ENCODE peak calls at places on chromosome 6, in nine cellular contexts. One of them, this sample, is unnamed.

GRCh38 chr6:94478178-94479140 is 1059.1 kb upstream of the EPHA7 start:
- DNase-seq in activated B cell treated with CpG ODN at 0.5 μM for 24 hours: no peak
- DNase-seq in NCI-H2029 treated with DMSO at 0.1 percent for 48 hours: peak; percentile 37
- DNase-seq in NT2/D1: no peak
- DNase-seq in RWPE1: no peak
- DNase-seq in RCC 7860: no peak
- DNase-seq in COLO829: no peak
- DNase-seq in mesendoderm: no peak
- DNase-seq in heart left ventricle: no peak
- DNase-seq in this sample: no peak

GRCh38 chr6:144590540-144590939 is 305.4 kb downstream of the UTRN start:
- DNase-seq in mesendoderm: no peak
- DNase-seq in RWPE1: no peak
- DNase-seq in NT2/D1: no peak
- DNase-seq in NCI-H2029 treated with DMSO at 0.1 percent for 48 hours: no peak
- DNase-seq in heart left ventricle: no peak
- DNase-seq in RCC 7860: no peak
- DNase-seq in COLO829: no peak
- DNase-seq in activated B cell treated with CpG ODN at 0.5 μM for 24 hours: no peak
- DNase-seq in this sample: no peak

GRCh38 chr6:28212510-28213212 is 12.4 kb upstream of the ZSCAN9 start:
- DNase-seq in COLO829: peak; percentile 86
- DNase-seq in activated B cell treated with CpG ODN at 0.5 μM for 24 hours: no peak
- DNase-seq in heart left ventricle: no peak
- DNase-seq in RCC 7860: peak; percentile 77
- DNase-seq in NT2/D1: peak; percentile 42
- DNase-seq in mesendoderm: peak; percentile 90
- DNase-seq in RWPE1: peak; percentile 85
- DNase-seq in NCI-H2029 treated with DMSO at 0.1 percent for 48 hours: peak; percentile 53
- DNase-seq in this sample: peak; percentile 69

GRCh38 chr6:35209622-35210289 is 4.0 kb upstream of the SCUBE3 start:
- DNase-seq in mesendoderm: peak; percentile 60
- DNase-seq in NCI-H2029 treated with DMSO at 0.1 percent for 48 hours: no peak
- DNase-seq in COLO829: no peak
- DNase-seq in activated B cell treated with CpG ODN at 0.5 μM for 24 hours: no peak
- DNase-seq in heart left ventricle: no peak
- DNase-seq in RWPE1: no peak
- DNase-seq in NT2/D1: no peak
- DNase-seq in RCC 7860: no peak
- DNase-seq in this sample: no peak

GRCh38 chr6:131958551-131959470 is 7.6 kb upstream of the CCN2 start:
- DNase-seq in COLO829: no peak
- DNase-seq in activated B cell treated with CpG ODN at 0.5 μM for 24 hours: no peak
- DNase-seq in heart left ventricle: no peak
- DNase-seq in RCC 7860: no peak
- DNase-seq in NCI-H2029 treated with DMSO at 0.1 percent for 48 hours: no peak
- DNase-seq in mesendoderm: no peak
- DNase-seq in NT2/D1: no peak
- DNase-seq in RWPE1: no peak
- DNase-seq in this sample: no peak

GRCh38 chr6:116111552-116112528 is 11.2 kb downstream of the NT5DC1 start:
- DNase-seq in COLO829: no peak
- DNase-seq in NT2/D1: peak; percentile 32
- DNase-seq in NCI-H2029 treated with DMSO at 0.1 percent for 48 hours: no peak
- DNase-seq in activated B cell treated with CpG ODN at 0.5 μM for 24 hours: no peak
- DNase-seq in RWPE1: no peak
- DNase-seq in RCC 7860: peak; percentile 11
- DNase-seq in mesendoderm: peak; percentile 78
- DNase-seq in heart left ventricle: no peak
- DNase-seq in this sample: no peak

GRCh38 chr6:113732384-113732966 is 124.7 kb upstream of the MARCKS start:
- DNase-seq in COLO829: peak; percentile 83
- DNase-seq in mesendoderm: no peak
- DNase-seq in RWPE1: no peak
- DNase-seq in RCC 7860: no peak
- DNase-seq in activated B cell treated with CpG ODN at 0.5 μM for 24 hours: no peak
- DNase-seq in heart left ventricle: peak; percentile 58
- DNase-seq in NT2/D1: no peak
- DNase-seq in NCI-H2029 treated with DMSO at 0.1 percent for 48 hours: peak; percentile 61
- DNase-seq in this sample: no peak

GRCh38 chr6:17240803-17241500 is 40.2 kb upstream of the RBM24 start:
- DNase-seq in NT2/D1: no peak
- DNase-seq in mesendoderm: peak; percentile 22
- DNase-seq in NCI-H2029 treated with DMSO at 0.1 percent for 48 hours: no peak
- DNase-seq in RWPE1: no peak
- DNase-seq in heart left ventricle: no peak
- DNase-seq in activated B cell treated with CpG ODN at 0.5 μM for 24 hours: no peak
- DNase-seq in RCC 7860: no peak
- DNase-seq in COLO829: no peak
- DNase-seq in this sample: no peak

GRCh38 chr6:84224251-84224650 is 3.2 kb downstream of the CEP162 start:
- DNase-seq in activated B cell treated with CpG ODN at 0.5 μM for 24 hours: no peak
- DNase-seq in heart left ventricle: no peak
- DNase-seq in mesendoderm: no peak
- DNase-seq in RWPE1: no peak
- DNase-seq in RCC 7860: no peak
- DNase-seq in COLO829: no peak
- DNase-seq in NCI-H2029 treated with DMSO at 0.1 percent for 48 hours: no peak
- DNase-seq in NT2/D1: no peak
- DNase-seq in this sample: no peak

GRCh38 chr6:56766806-56767178 is 124.1 kb upstream of the DST start:
- DNase-seq in mesendoderm: no peak
- DNase-seq in RCC 7860: no peak
- DNase-seq in RWPE1: peak; percentile 51
- DNase-seq in NT2/D1: no peak
- DNase-seq in NCI-H2029 treated with DMSO at 0.1 percent for 48 hours: no peak
- DNase-seq in heart left ventricle: no peak
- DNase-seq in COLO829: no peak
- DNase-seq in activated B cell treated with CpG ODN at 0.5 μM for 24 hours: no peak
- DNase-seq in this sample: no peak

GRCh38 chr6:139903411-139904157 is 529.1 kb upstream of the CITED2 start:
- DNase-seq in RCC 7860: no peak
- DNase-seq in NT2/D1: no peak
- DNase-seq in heart left ventricle: no peak
- DNase-seq in RWPE1: no peak
- DNase-seq in COLO829: no peak
- DNase-seq in mesendoderm: no peak
- DNase-seq in NCI-H2029 treated with DMSO at 0.1 percent for 48 hours: no peak
- DNase-seq in activated B cell treated with CpG ODN at 0.5 μM for 24 hours: no peak
- DNase-seq in this sample: no peak

GRCh38 chr6:12083763-12084162 is 71.7 kb downstream of the HIVEP1 start:
- DNase-seq in heart left ventricle: no peak
- DNase-seq in NCI-H2029 treated with DMSO at 0.1 percent for 48 hours: no peak
- DNase-seq in mesendoderm: no peak
- DNase-seq in RCC 7860: no peak
- DNase-seq in RWPE1: no peak
- DNase-seq in NT2/D1: no peak
- DNase-seq in COLO829: no peak
- DNase-seq in activated B cell treated with CpG ODN at 0.5 μM for 24 hours: no peak
- DNase-seq in this sample: no peak

GRCh38 chr6:24924956-24925355 is 10.8 kb downstream of the RIPOR2 start:
- DNase-seq in heart left ventricle: no peak
- DNase-seq in NT2/D1: no peak
- DNase-seq in activated B cell treated with CpG ODN at 0.5 μM for 24 hours: no peak
- DNase-seq in NCI-H2029 treated with DMSO at 0.1 percent for 48 hours: no peak
- DNase-seq in RWPE1: no peak
- DNase-seq in COLO829: no peak
- DNase-seq in mesendoderm: peak; percentile 58
- DNase-seq in RCC 7860: no peak
- DNase-seq in this sample: no peak

GRCh38 chr6:27685278-27685677 is 212.4 kb upstream of the ZNF184 start:
- DNase-seq in COLO829: no peak
- DNase-seq in NCI-H2029 treated with DMSO at 0.1 percent for 48 hours: no peak
- DNase-seq in mesendoderm: no peak
- DNase-seq in heart left ventricle: no peak
- DNase-seq in RCC 7860: no peak
- DNase-seq in NT2/D1: no peak
- DNase-seq in RWPE1: no peak
- DNase-seq in activated B cell treated with CpG ODN at 0.5 μM for 24 hours: no peak
- DNase-seq in this sample: no peak

GRCh38 chr6:54335871-54336270 is 27.6 kb downstream of the TINAG start:
- DNase-seq in heart left ventricle: no peak
- DNase-seq in RCC 7860: peak; percentile 93
- DNase-seq in activated B cell treated with CpG ODN at 0.5 μM for 24 hours: no peak
- DNase-seq in NCI-H2029 treated with DMSO at 0.1 percent for 48 hours: no peak
- DNase-seq in NT2/D1: peak; percentile 0
- DNase-seq in RWPE1: peak; percentile 88
- DNase-seq in mesendoderm: peak; percentile 89
- DNase-seq in COLO829: peak; percentile 88
- DNase-seq in this sample: no peak

GRCh38 chr6:75752365-75752764 is 3.3 kb downstream of the MYO6 start:
- DNase-seq in mesendoderm: no peak
- DNase-seq in heart left ventricle: no peak
- DNase-seq in activated B cell treated with CpG ODN at 0.5 μM for 24 hours: no peak
- DNase-seq in RWPE1: no peak
- DNase-seq in NCI-H2029 treated with DMSO at 0.1 percent for 48 hours: no peak
- DNase-seq in RCC 7860: peak; percentile 41
- DNase-seq in NT2/D1: no peak
- DNase-seq in COLO829: no peak
- DNase-seq in this sample: no peak

GRCh38 chr6:169848946-169849345 is 97.5 kb downstream of the ERMARD start:
- DNase-seq in NCI-H2029 treated with DMSO at 0.1 percent for 48 hours: no peak
- DNase-seq in RCC 7860: no peak
- DNase-seq in COLO829: no peak
- DNase-seq in NT2/D1: no peak
- DNase-seq in activated B cell treated with CpG ODN at 0.5 μM for 24 hours: peak; percentile 6
- DNase-seq in RWPE1: no peak
- DNase-seq in mesendoderm: no peak
- DNase-seq in heart left ventricle: peak; percentile 41
- DNase-seq in this sample: no peak